ENCODE peak calls at places on chromosomes 4 and X, in nine cellular contexts. G, H, Y, R, N, A, V, F and B are unnamed samples.

GRCh38 chr4:84498203-84499026 is 677 bp downstream of the NKX6-1 start:
- DNase-seq in G (no peak), Y (peak; percentile 7), R (peak; percentile 8), F (no peak), V (no peak), A (no peak), H (no peak), N (no peak), B (peak; percentile 45)

GRCh38 chr4:124804584-124804983 is 92.1 kb upstream of the ANKRD50 start:
- DNase-seq in Y (peak; percentile 18), N (no peak), G (no peak), H (no peak), R (no peak), V (no peak), F (no peak), A (no peak), B (no peak)

GRCh38 chrX:48697182-48697727 is 721 bp downstream of the SUV39H1 start:
- DNase-seq in A (no peak), Y (no peak), N (no peak), G (no peak), H (no peak), F (no peak), V (no peak), R (no peak), B (no peak)

GRCh38 chr4:3724319-3725231 is 41.6 kb upstream of the ADRA2C start:
- DNase-seq in A (no peak), G (no peak), H (no peak), R (no peak), Y (no peak), F (no peak), N (no peak), V (no peak), B (no peak)

GRCh38 chr4:64713256-64713840 is 304.1 kb upstream of the TECRL start:
- DNase-seq in A (no peak), V (no peak), H (no peak), R (no peak), N (no peak), Y (peak; percentile 4), G (no peak), F (no peak), B (no peak)

GRCh38 chr4:153151535-153152452 is 52.4 kb upstream of the TRIM2 start:
- DNase-seq in R (no peak), F (peak; percentile 23), G (peak; percentile 34), A (no peak), H (no peak), Y (peak; percentile 28), N (peak; percentile 42), V (peak; percentile 34), B (peak; percentile 86)

GRCh38 chrX:153685179-153685536 is 2.6 kb upstream of the SLC6A8 start:
- DNase-seq in G (no peak), H (no peak), Y (no peak), A (no peak), V (no peak), R (no peak), F (no peak), N (no peak), B (no peak)

GRCh38 chrX:150192846-150193245 is 170.3 kb upstream of the MAMLD1 start:
- DNase-seq in V (no peak), F (no peak), Y (peak; percentile 66), A (peak; percentile 8), R (no peak), G (no peak), N (no peak), H (no peak), B (no peak)

GRCh38 chr4:25696409-25696808 is 40.8 kb downstream of the SLC34A2 start:
- DNase-seq in F (no peak), Y (no peak), A (no peak), G (no peak), R (no peak), H (no peak), N (no peak), V (no peak), B (no peak)

GRCh38 chr4:8191136-8191747 is 7.8 kb upstream of the SH3TC1 start:
- DNase-seq in H (no peak), R (peak; percentile 69), Y (peak; percentile 44), G (peak; percentile 55), F (peak; percentile 77), A (peak; percentile 93), N (no peak), V (peak; percentile 65), B (peak; percentile 77)
- TF ChIP-seq POLR2A in H (no peak), R (peak; percentile 34), Y (no peak), G (no peak), F (no peak), A (no peak), N (no peak), V (no peak), B (no peak)

GRCh38 chr4:172543249-172543648 is 625.4 kb upstream of the GALNT7 start:
- DNase-seq in N (no peak), Y (no peak), H (no peak), V (no peak), A (no peak), R (no peak), F (no peak), G (no peak), B (no peak)
- TF ChIP-seq CTCF in N (no peak), Y (no peak), H (no peak), V (no peak), A (no peak), R (peak; percentile 29), F (no peak), G (no peak), B (no peak)

DNA sequence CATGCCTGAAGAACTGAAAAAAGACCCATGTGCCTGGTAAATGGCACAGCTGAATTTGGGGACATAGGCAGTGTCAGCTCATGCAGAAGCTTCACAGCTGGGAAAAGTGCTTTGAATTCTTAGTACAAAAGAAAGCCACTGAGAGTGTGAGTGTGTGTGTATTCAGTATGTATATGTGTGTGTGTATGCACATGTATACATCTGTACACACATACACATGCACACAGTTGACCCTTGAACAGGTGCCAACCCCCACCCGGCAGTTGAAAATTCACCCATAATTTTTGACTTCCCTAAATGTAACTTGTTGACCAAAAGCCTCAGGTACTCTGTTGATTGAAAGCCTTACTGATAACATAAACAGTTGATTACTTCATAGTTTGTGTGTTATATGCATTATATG is 49.5 kb upstream of the ENPP6 start:
- DNase-seq in F (no peak), A (no peak), N (no peak), G (no peak), V (no peak), H (no peak), R (no peak), Y (no peak), B (no peak)
- TF ChIP-seq POLR2A in F (no peak), A (no peak), N (no peak), G (no peak), V (no peak), H (no peak), R (no peak), Y (no peak), B (no peak)

GRCh38 chr4:116055857-116056827 is 942.7 kb upstream of the NDST4 start:
- DNase-seq in G (no peak), N (no peak), V (no peak), A (no peak), Y (no peak), R (peak; percentile 22), F (no peak), H (no peak), B (no peak)
- TF ChIP-seq CTCF in G (no peak), N (no peak), V (no peak), A (no peak), Y (no peak), R (peak; percentile 33), F (peak; percentile 26), H (no peak), B (no peak)

DNA sequence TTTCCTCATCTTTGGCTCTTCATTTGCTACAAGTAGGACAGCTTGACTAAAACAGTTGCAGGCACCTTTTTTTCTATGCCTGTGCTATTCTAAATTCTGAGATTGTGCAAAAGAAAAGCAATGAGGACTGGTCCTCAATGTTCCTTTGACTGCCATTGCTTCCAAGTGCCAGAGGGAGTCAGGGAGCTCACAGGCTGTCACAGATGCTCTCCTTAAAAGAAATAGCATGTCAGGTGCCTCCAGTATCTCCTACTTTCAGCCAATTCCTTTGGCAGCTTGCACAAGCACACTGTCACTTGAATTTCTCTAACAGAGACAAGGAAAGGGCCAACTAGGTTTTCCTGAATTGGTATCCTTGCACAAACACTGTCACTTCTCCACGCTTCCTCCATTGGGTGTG is 228.2 kb downstream of the ADGRA3 start:
- DNase-seq in A (no peak), N (no peak), G (no peak), H (no peak), V (no peak), R (no peak), Y (no peak), F (no peak), B (no peak)
- TF ChIP-seq POLR2A in A (no peak), N (no peak), G (no peak), H (no peak), V (no peak), R (no peak), Y (no peak), F (no peak), B (no peak)

GRCh38 chr4:90120037-90120436 is 7.2 kb upstream of the CCSER1 start:
- DNase-seq in A (no peak), H (no peak), R (no peak), Y (no peak), V (no peak), F (no peak), G (no peak), N (no peak), B (no peak)
- TF ChIP-seq CTCF in A (no peak), H (no peak), R (peak; percentile 40), Y (no peak), V (no peak), F (peak; percentile 48), G (no peak), N (no peak), B (no peak)

DNA sequence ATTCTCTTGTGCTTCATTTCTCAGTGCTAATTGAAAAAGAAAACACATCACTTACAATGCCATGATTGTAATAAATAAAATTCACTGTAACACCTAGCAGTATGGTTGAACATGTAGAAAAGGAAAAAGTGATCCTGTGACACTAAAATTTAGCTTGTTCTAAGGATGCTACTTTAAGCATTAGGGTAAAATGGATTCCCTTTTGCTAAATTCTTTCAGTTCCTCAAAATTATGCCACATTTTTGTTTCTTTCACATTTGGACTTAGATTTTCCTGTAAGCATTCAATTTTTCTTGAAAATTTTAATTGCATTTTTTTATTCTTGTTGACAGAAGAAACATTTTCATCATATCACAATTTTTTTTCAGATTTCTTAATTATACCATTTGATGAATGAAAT is 19.4 kb downstream of the TET2 start:
- DNase-seq in G (no peak), A (no peak), V (no peak), H (no peak), Y (no peak), R (no peak), N (no peak), F (no peak), B (no peak)
- TF ChIP-seq POLR2A in G (no peak), A (no peak), V (no peak), H (no peak), Y (no peak), R (no peak), N (no peak), F (no peak), B (no peak)

GRCh38 chr4:136186650-136187049 is 1345.6 kb downstream of the PCDH18 start:
- DNase-seq in Y (no peak), F (no peak), A (no peak), G (no peak), R (no peak), N (no peak), V (no peak), H (no peak), B (no peak)

GRCh38 chr4:136183513-136183912 is 1348.8 kb downstream of the PCDH18 start:
- DNase-seq in V (no peak), H (no peak), A (no peak), F (no peak), R (no peak), Y (no peak), N (no peak), G (no peak), B (no peak)
- TF ChIP-seq CTCF in V (no peak), H (no peak), A (no peak), F (no peak), R (no peak), Y (no peak), N (no peak), G (no peak), B (no peak)